ENCODE peak calls at places on chromosomes 13 and 19, in eight cellular contexts. G is AG04449; D is effector memory CD8-positive, alpha-beta T cell; Y is activated T-cell treated with anti-CD3 and anti-CD28 coated beads, Interleukin-2, amount 50 U/mL, for 48 hours; B is heart left ventricle; H is transverse colon; U is NCI-H146; W is EH. A is an unnamed sample.

GRCh38 chr13:95926231-95926630 is 127.0 kb downstream of the UGGT2 start:
- DNase-seq in G (no peak), D (no peak), Y (no peak), B (no peak), H (no peak), U (no peak), W (no peak), A (no peak)

GRCh38 chr19:37981785-37982475 is 74.9 kb downstream of the SIPA1L3 start:
- DNase-seq in G (no peak), D (no peak), Y (no peak), B (no peak), H (peak), U (no peak), W (peak), A (no peak)

GRCh38 chr19:41977916-41978315 is 16.1 kb downstream of the ATP1A3 start:
- DNase-seq in G (no peak), D (no peak), Y (no peak), B (no peak), H (no peak), U (no peak), W (no peak), A (no peak)

GRCh38 chr13:103694471-103694870 is 628.3 kb upstream of the SLC10A2 start:
- DNase-seq in G (no peak), D (no peak), Y (no peak), B (no peak), H (no peak), U (peak), W (no peak), A (no peak)

GRCh38 chr19:43751466-43752220 is 3.1 kb downstream of the SMG9 start:
- DNase-seq in G (no peak), D (no peak), Y (no peak), B (no peak), H (no peak), U (no peak), W (peak), A (peak)

GRCh38 chr13:111913790-111914189 is 153.2 kb upstream of the SOX1 start:
- DNase-seq in G (no peak), D (no peak), Y (no peak), B (no peak), H (no peak), U (peak), W (no peak), A (no peak)

GRCh38 chr19:7618366-7618765 is 11.0 kb downstream of the XAB2 start:
- DNase-seq in G (no peak), D (no peak), Y (no peak), B (no peak), H (no peak), U (peak), W (no peak), A (no peak)

GRCh38 chr13:81487151-81487550 is 1146.2 kb upstream of the SPRY2 start:
- DNase-seq in G (no peak), D (no peak), Y (no peak), B (no peak), H (no peak), U (peak), W (no peak), A (peak)

GRCh38 chr13:43469791-43470190 is 317.0 kb downstream of the ENOX1 start:
- DNase-seq in G (peak), D (no peak), Y (no peak), B (no peak), H (no peak), U (no peak), W (no peak), A (no peak)

GRCh38 chr19:34504273-34504808 is 22.8 kb downstream of the WTIP start:
- DNase-seq in G (no peak), D (no peak), Y (peak), B (no peak), H (no peak), U (no peak), W (no peak), A (no peak)

GRCh38 chr19:41735071-41735623 is 20.2 kb upstream of the CEACAM6 start:
- DNase-seq in G (no peak), D (no peak), Y (no peak), B (no peak), H (no peak), U (no peak), W (no peak), A (no peak)

GRCh38 chr13:24627864-24628418 is 52.3 kb upstream of the ATP12A start:
- DNase-seq in G (no peak), D (no peak), Y (no peak), B (no peak), H (no peak), U (no peak), W (no peak), A (no peak)

GRCh38 chr19:4971424-4971793 is 2.5 kb downstream of the KDM4B start:
- DNase-seq in G (no peak), D (no peak), Y (peak), B (no peak), H (peak), U (peak), W (peak), A (no peak)

GRCh38 chr19:17645339-17645963 is 42.7 kb downstream of the UNC13A start:
- DNase-seq in G (no peak), D (no peak), Y (no peak), B (no peak), H (no peak), U (no peak), W (no peak), A (no peak)

GRCh38 chr13:77979721-77980377 is 61.2 kb upstream of the EDNRB start:
- DNase-seq in G (no peak), D (no peak), Y (no peak), B (no peak), H (no peak), U (no peak), W (no peak), A (no peak)

GRCh38 chr19:16896913-16897571 is 8.2 kb downstream of the F2RL3 start:
- DNase-seq in G (peak), D (peak), Y (peak), B (peak), H (peak), U (peak), W (peak), A (peak)

GRCh38 chr13:60078226-60078625 is 85.5 kb downstream of the DIAPH3 start:
- DNase-seq in G (no peak), D (no peak), Y (no peak), B (no peak), H (no peak), U (no peak), W (no peak), A (no peak)

GRCh38 chr13:41548031-41548430 is 90.7 kb downstream of the RGCC start:
- DNase-seq in G (no peak), D (no peak), Y (no peak), B (no peak), H (no peak), U (no peak), W (no peak), A (no peak)

GRCh38 chr13:111152836-111153235 is 37.7 kb downstream of the ARHGEF7 start:
- DNase-seq in G (no peak), D (no peak), Y (no peak), B (no peak), H (no peak), U (no peak), W (no peak), A (no peak)

GRCh38 chr13:112770504-112770903 is 80.7 kb downstream of the ATP11A start:
- DNase-seq in G (no peak), D (no peak), Y (no peak), B (no peak), H (no peak), U (no peak), W (no peak), A (no peak)

GRCh38 chr19:16446108-16447014 is 25.4 kb downstream of the EPS15L1 start:
- DNase-seq in G (no peak), D (no peak), Y (no peak), B (no peak), H (no peak), U (no peak), W (no peak), A (no peak)

GRCh38 chr19:5823579-5824281 is 15.8 kb downstream of the FUT6 start:
- DNase-seq in G (no peak), D (no peak), Y (no peak), B (no peak), H (peak), U (no peak), W (peak), A (peak)

GRCh38 chr19:10114651-10115391 is 3.3 kb downstream of the P2RY11 start:
- DNase-seq in G (no peak), D (no peak), Y (peak), B (no peak), H (no peak), U (no peak), W (no peak), A (peak)

GRCh38 chr13:47188802-47189201 is 291.9 kb upstream of the HTR2A start:
- DNase-seq in G (peak), D (no peak), Y (no peak), B (no peak), H (no peak), U (no peak), W (peak), A (no peak)

GRCh38 chr13:77333521-77334083 is 6.7 kb upstream of the MYCBP2 start:
- DNase-seq in G (no peak), D (no peak), Y (no peak), B (no peak), H (no peak), U (no peak), W (no peak), A (no peak)

GRCh38 chr13:111658150-111659100 is 338.0 kb downstream of the TEX29 start:
- DNase-seq in G (no peak), D (no peak), Y (no peak), B (no peak), H (no peak), U (peak), W (no peak), A (no peak)

GRCh38 chr13:107023335-107023734 is 455.4 kb upstream of the ARGLU1 start:
- DNase-seq in G (no peak), D (no peak), Y (no peak), B (no peak), H (no peak), U (no peak), W (no peak), A (no peak)

GRCh38 chr13:60211548-60211947 is 47.8 kb upstream of the DIAPH3 start:
- DNase-seq in G (no peak), D (no peak), Y (no peak), B (no peak), H (no peak), U (no peak), W (no peak), A (no peak)

GRCh38 chr13:31880849-31881494 is 141.6 kb downstream of the RXFP2 start:
- DNase-seq in G (no peak), D (no peak), Y (no peak), B (no peak), H (no peak), U (no peak), W (peak), A (no peak)

GRCh38 chr19:46480409-46480808 is 9.0 kb upstream of the PNMA8A start:
- DNase-seq in G (no peak), D (no peak), Y (no peak), B (no peak), H (peak), U (no peak), W (peak), A (no peak)

GRCh38 chr19:51691122-51692064 is 1.7 kb upstream of the SPACA6 start:
- DNase-seq in G (no peak), D (no peak), Y (no peak), B (no peak), H (no peak), U (no peak), W (peak), A (no peak)

GRCh38 chr13:46553886-46554855 is 1.2 kb downstream of the LRCH1 start:
- DNase-seq in G (no peak), D (peak), Y (peak), B (peak), H (peak), U (peak), W (peak), A (peak)

GRCh38 chr13:99352351-99353271 is 45.4 kb upstream of the GPR183 start:
- DNase-seq in G (no peak), D (no peak), Y (peak), B (no peak), H (no peak), U (no peak), W (no peak), A (no peak)

GRCh38 chr19:41588497-41589209 is 12.7 kb downstream of the CEACAM21 start:
- DNase-seq in G (no peak), D (no peak), Y (no peak), B (no peak), H (no peak), U (no peak), W (peak), A (peak)

GRCh38 chr19:34972163-34972705 is 8.2 kb upstream of the ZNF792 start:
- DNase-seq in G (no peak), D (no peak), Y (no peak), B (no peak), H (no peak), U (no peak), W (no peak), A (no peak)

GRCh38 chr19:6668696-6669095 is 1.3 kb downstream of the TNFSF14 start:
- DNase-seq in G (no peak), D (no peak), Y (peak), B (no peak), H (no peak), U (no peak), W (no peak), A (no peak)

GRCh38 chr19:12800873-12801465 is 631 bp downstream of the PRDX2 start:
- DNase-seq in G (no peak), D (no peak), Y (peak), B (peak), H (no peak), U (peak), W (peak), A (no peak)

GRCh38 chr19:21147540-21147939 is 5.7 kb downstream of the ZNF431 start:
- DNase-seq in G (no peak), D (no peak), Y (no peak), B (no peak), H (no peak), U (no peak), W (no peak), A (no peak)

GRCh38 chr13:99200433-99201167 is at the start of gene UBAC2:
- DNase-seq in G (peak), D (peak), Y (peak), B (peak), H (peak), U (peak), W (peak), A (peak)

A was measured in RKO.